ENCODE peak calls at places on chromosomes 13 and 19, in five cellular contexts. U is astrocyte of the spinal cord, G is epithelial cell of esophagus, I is type B pancreatic cell, M is HCT116. A is an unnamed sample.

GRCh38 chr19:48152552-48152951 is 17.6 kb downstream of the LIG1 start:
- DNase-seq in U (peak; percentile 81), G (peak; percentile 50), I (no peak), M (peak; percentile 18), A (peak; percentile 41)

GRCh38 chr19:3073159-3073563 is 10.9 kb upstream of the TLE5 start:
- DNase-seq in U (no peak), G (peak; percentile 40), I (no peak), M (peak; percentile 81), A (peak; percentile 70)

GRCh38 chr13:30493670-30494381 is 28.1 kb upstream of the HMGB1 start:
- DNase-seq in U (no peak), G (no peak), I (no peak), M (no peak), A (no peak)

GRCh38 chr13:106151056-106151699 is 384.3 kb downstream of the EFNB2 start:
- DNase-seq in U (peak; percentile 98), G (peak; percentile 97), I (no peak), M (peak; percentile 87), A (peak; percentile 95)

GRCh38 chr19:5677156-5677555 is 3.2 kb downstream of the MICOS13 start:
- DNase-seq in U (no peak), G (no peak), I (no peak), M (no peak), A (no peak)

GRCh38 chr13:22596157-22596863 is 584.5 kb upstream of the SGCG start:
- DNase-seq in U (no peak), G (no peak), I (no peak), M (no peak), A (no peak)

GRCh38 chr19:50702870-50703829 is 16.5 kb downstream of the SHANK1 start:
- DNase-seq in U (no peak), G (no peak), I (no peak), M (no peak), A (no peak)

GRCh38 chr13:48066310-48066989 is 28.5 kb downstream of the MED4 start:
- DNase-seq in U (no peak), G (peak; percentile 69), I (no peak), M (no peak), A (peak; percentile 67)

GRCh38 chr13:111893071-111893606 is 173.8 kb upstream of the SOX1 start:
- DNase-seq in U (no peak), G (no peak), I (peak; percentile 75), M (no peak), A (no peak)

GRCh38 chr13:95385373-95385772 is 84.1 kb upstream of the ABCC4 start:
- DNase-seq in U (no peak), G (no peak), I (no peak), M (no peak), A (no peak)

GRCh38 chr13:97141564-97142005 is 80.5 kb upstream of the MBNL2 start:
- DNase-seq in U (peak; percentile 87), G (peak; percentile 96), I (no peak), M (peak; percentile 90), A (peak; percentile 88)

GRCh38 chr19:335072-335471 is 9.5 kb downstream of the MIER2 start:
- DNase-seq in U (no peak), G (no peak), I (no peak), M (no peak), A (no peak)

GRCh38 chr13:30877335-30877734 is 28.7 kb upstream of the MEDAG start:
- DNase-seq in U (peak; percentile 87), G (no peak), I (no peak), M (no peak), A (no peak)

GRCh38 chr13:60944863-60945262 is 470.8 kb downstream of the PCDH20 start:
- DNase-seq in U (no peak), G (peak; percentile 76), I (no peak), M (no peak), A (no peak)

GRCh38 chr13:41696163-41697003 is 239.0 kb downstream of the RGCC start:
- DNase-seq in U (peak; percentile 91), G (peak; percentile 94), I (no peak), M (peak; percentile 61), A (peak; percentile 55)

GRCh38 chr13:34189946-34190345 is 372.0 kb downstream of the RFC3 start:
- DNase-seq in U (no peak), G (no peak), I (no peak), M (no peak), A (no peak)

GRCh38 chr19:55091126-55091910 is 15.6 kb downstream of the EPS8L1 start:
- DNase-seq in U (no peak), G (no peak), I (no peak), M (no peak), A (no peak)

GRCh38 chr13:72782717-72783116 is 784 bp downstream of the PIBF1 start:
- DNase-seq in U (peak; percentile 31), G (peak; percentile 28), I (no peak), M (no peak), A (no peak)

GRCh38 chr13:49935171-49936084 is 712 bp downstream of the SPRYD7 start:
- DNase-seq in U (peak; percentile 63), G (peak; percentile 78), I (no peak), M (peak; percentile 66), A (peak; percentile 30)

GRCh38 chr19:48565090-48565489 is 13.1 kb downstream of the SULT2B1 start:
- DNase-seq in U (no peak), G (peak; percentile 60), I (no peak), M (no peak), A (no peak)

GRCh38 chr13:111255228-111255790 is 65.1 kb upstream of the TEX29 start:
- DNase-seq in U (no peak), G (no peak), I (no peak), M (no peak), A (no peak)

DNA sequence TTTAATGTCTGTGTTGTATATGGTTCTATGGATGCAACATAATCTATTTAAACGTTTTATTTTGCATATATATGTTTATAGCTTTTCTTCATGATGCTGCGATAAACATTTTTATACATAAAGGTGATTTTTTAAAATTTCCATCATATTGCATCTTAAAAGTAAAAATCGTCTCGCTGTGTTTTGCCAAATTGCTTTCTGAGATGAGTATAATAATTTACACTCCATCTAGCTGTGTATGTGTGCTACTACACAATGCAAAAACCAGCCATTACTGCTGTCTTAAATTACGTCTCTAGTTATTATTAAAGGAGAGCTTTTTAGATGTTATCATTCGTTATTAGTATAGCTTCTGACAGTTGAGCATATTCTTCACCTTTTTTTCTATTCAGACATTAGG is 37.2 kb downstream of the METTL21C start:
- DNase-seq in U (no peak), G (no peak), I (no peak), M (no peak), A (no peak)
- TF ChIP-seq CTCF in U (peak; percentile 41), G (no peak), I (peak; percentile 62), M (no peak), A (no peak)

GRCh38 chr19:41691268-41691970 is 3.3 kb upstream of the CEACAM7 start:
- DNase-seq in U (no peak), G (peak; percentile 21), I (no peak), M (no peak), A (peak; percentile 29)
- TF ChIP-seq CTCF in U (peak; percentile 42), G (peak; percentile 72), I (peak; percentile 55), M (peak; percentile 54), A (peak; percentile 62)

GRCh38 chr13:40665061-40665753 is 1.2 kb downstream of the FOXO1 start:
- DNase-seq in U (peak; percentile 12), G (peak; percentile 43), I (peak; percentile 72), M (no peak), A (peak; percentile 24)
- TF ChIP-seq CTCF in U (no peak), G (no peak), I (no peak), M (no peak), A (no peak)

GRCh38 chr19:40571005-40571318 is 5.7 kb upstream of the SHKBP1 start:
- DNase-seq in U (no peak), G (no peak), I (no peak), M (no peak), A (no peak)

GRCh38 chr19:40571831-40572495 is 4.7 kb upstream of the SHKBP1 start:
- DNase-seq in U (no peak), G (no peak), I (no peak), M (no peak), A (no peak)

GRCh38 chr19:40567750-40568494 is 8.8 kb upstream of the SHKBP1 start:
- DNase-seq in U (no peak), G (no peak), I (no peak), M (no peak), A (no peak)

GRCh38 chr19:40567040-40567749 is 9.5 kb upstream of the SHKBP1 start:
- DNase-seq in U (no peak), G (no peak), I (no peak), M (no peak), A (no peak)

DNA sequence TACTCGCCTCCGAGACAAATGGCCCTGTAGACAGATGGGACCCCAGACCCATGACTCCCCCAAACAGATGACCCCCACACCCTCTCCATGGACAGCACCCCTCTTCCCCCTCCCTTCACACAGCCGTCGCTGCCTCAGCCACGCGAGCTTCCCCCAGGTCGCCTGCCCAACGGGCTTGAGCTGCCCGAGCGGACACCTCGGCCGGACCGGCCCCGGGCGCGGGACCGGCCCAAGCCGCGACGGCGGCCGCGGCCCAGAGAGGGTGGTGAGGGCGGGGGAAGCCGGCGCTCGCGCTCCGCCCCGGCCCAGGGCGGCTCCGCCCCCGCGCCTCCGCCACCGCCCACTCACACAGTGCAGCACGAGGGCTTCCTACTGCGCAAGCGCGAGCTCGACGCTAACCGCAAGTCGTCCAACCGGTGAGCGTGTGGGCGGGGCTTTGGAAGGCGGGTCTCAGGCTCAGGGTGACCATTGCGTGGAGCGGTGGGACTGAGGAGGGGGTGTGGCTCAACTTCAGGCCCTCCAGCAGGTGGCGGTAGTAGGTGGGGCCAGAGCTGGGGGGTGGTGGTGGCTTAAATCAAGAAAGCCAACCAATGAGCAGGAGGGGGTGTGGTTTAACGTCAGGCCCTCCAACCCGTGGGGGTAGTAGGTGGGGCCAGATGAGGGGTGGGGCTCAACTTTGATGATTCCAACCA is 6.2 kb upstream of the SHKBP1 start:
- DNase-seq in U (peak; percentile 100), G (peak; percentile 100), I (peak; percentile 96), M (peak; percentile 99), A (peak; percentile 99)
- TF ChIP-seq CTCF in U (no peak), G (no peak), I (no peak), M (no peak), A (no peak)

A was measured in RWPE1.